ENCODE peak calls at places on chromosome 16, in ten cellular contexts. One of them, this sample, is unnamed.

GRCh38 chr16:49085689-49086088 is 195.9 kb downstream of the CBLN1 start:
- DNase-seq in heart left ventricle: no peak
- DNase-seq in GM12892: no peak
- DNase-seq in GM12891: no peak
- DNase-seq in spleen: no peak
- DNase-seq in Peyer's patch: no peak
- DNase-seq in A549: no peak
- DNase-seq in right lobe of liver: no peak
- DNase-seq in stomach: no peak
- DNase-seq in HCT116: no peak
- DNase-seq in this sample: no peak

GRCh38 chr16:17476414-17477259 is 5.9 kb upstream of the XYLT1 start:
- DNase-seq in heart left ventricle: no peak
- DNase-seq in GM12892: no peak
- DNase-seq in GM12891: no peak
- DNase-seq in spleen: peak
- DNase-seq in Peyer's patch: peak
- DNase-seq in A549: peak
- DNase-seq in right lobe of liver: no peak
- DNase-seq in stomach: peak
- DNase-seq in HCT116: peak
- DNase-seq in this sample: peak

GRCh38 chr16:50879873-50880695 is 138.2 kb downstream of the CYLD start:
- DNase-seq in heart left ventricle: no peak
- DNase-seq in GM12892: no peak
- DNase-seq in GM12891: no peak
- DNase-seq in spleen: no peak
- DNase-seq in Peyer's patch: no peak
- DNase-seq in A549: peak
- DNase-seq in right lobe of liver: peak
- DNase-seq in stomach: no peak
- DNase-seq in HCT116: no peak
- DNase-seq in this sample: no peak

GRCh38 chr16:61936522-61936921 is 99.7 kb downstream of the CDH8 start:
- DNase-seq in heart left ventricle: no peak
- DNase-seq in GM12892: no peak
- DNase-seq in GM12891: no peak
- DNase-seq in spleen: no peak
- DNase-seq in Peyer's patch: no peak
- DNase-seq in A549: no peak
- DNase-seq in right lobe of liver: no peak
- DNase-seq in stomach: no peak
- DNase-seq in HCT116: no peak
- DNase-seq in this sample: no peak

GRCh38 chr16:31473300-31474052 is 1.5 kb downstream of the TGFB1I1 start:
- DNase-seq in heart left ventricle: no peak
- DNase-seq in GM12892: no peak
- DNase-seq in GM12891: no peak
- DNase-seq in spleen: peak
- DNase-seq in Peyer's patch: no peak
- DNase-seq in A549: no peak
- DNase-seq in right lobe of liver: no peak
- DNase-seq in stomach: no peak
- DNase-seq in HCT116: no peak
- DNase-seq in this sample: no peak

GRCh38 chr16:31132979-31133599 is 2.4 kb downstream of the PRSS8 start:
- DNase-seq in heart left ventricle: no peak
- DNase-seq in GM12892: no peak
- DNase-seq in GM12891: no peak
- DNase-seq in spleen: no peak
- DNase-seq in Peyer's patch: no peak
- DNase-seq in A549: no peak
- DNase-seq in right lobe of liver: no peak
- DNase-seq in stomach: no peak
- DNase-seq in HCT116: no peak
- DNase-seq in this sample: no peak

GRCh38 chr16:50259334-50260205 is 6.8 kb upstream of the ADCY7 start:
- DNase-seq in heart left ventricle: peak
- DNase-seq in GM12892: no peak
- DNase-seq in GM12891: no peak
- DNase-seq in spleen: peak
- DNase-seq in Peyer's patch: peak
- DNase-seq in A549: no peak
- DNase-seq in right lobe of liver: no peak
- DNase-seq in stomach: peak
- DNase-seq in HCT116: no peak
- DNase-seq in this sample: no peak

GRCh38 chr16:66422366-66422765 is 4.7 kb upstream of the BEAN1 start:
- DNase-seq in heart left ventricle: no peak
- DNase-seq in GM12892: no peak
- DNase-seq in GM12891: no peak
- DNase-seq in spleen: no peak
- DNase-seq in Peyer's patch: no peak
- DNase-seq in A549: no peak
- DNase-seq in right lobe of liver: no peak
- DNase-seq in stomach: no peak
- DNase-seq in HCT116: no peak
- DNase-seq in this sample: no peak

GRCh38 chr16:64150193-64150592 is 971.7 kb downstream of the CDH11 start:
- DNase-seq in heart left ventricle: no peak
- DNase-seq in GM12892: no peak
- DNase-seq in GM12891: no peak
- DNase-seq in spleen: no peak
- DNase-seq in Peyer's patch: no peak
- DNase-seq in A549: no peak
- DNase-seq in right lobe of liver: no peak
- DNase-seq in stomach: no peak
- DNase-seq in HCT116: no peak
- DNase-seq in this sample: no peak

GRCh38 chr16:52785653-52786052 is 238.7 kb upstream of the TOX3 start:
- DNase-seq in heart left ventricle: no peak
- DNase-seq in GM12892: no peak
- DNase-seq in GM12891: no peak
- DNase-seq in spleen: no peak
- DNase-seq in Peyer's patch: no peak
- DNase-seq in A549: no peak
- DNase-seq in right lobe of liver: no peak
- DNase-seq in stomach: no peak
- DNase-seq in HCT116: no peak
- DNase-seq in this sample: no peak

GRCh38 chr16:24741862-24742261 is 12.4 kb downstream of the TNRC6A start:
- DNase-seq in heart left ventricle: no peak
- DNase-seq in GM12892: no peak
- DNase-seq in GM12891: no peak
- DNase-seq in spleen: no peak
- DNase-seq in Peyer's patch: no peak
- DNase-seq in A549: no peak
- DNase-seq in right lobe of liver: no peak
- DNase-seq in stomach: no peak
- DNase-seq in HCT116: no peak
- DNase-seq in this sample: no peak
- TF ChIP-seq POLR2A in heart left ventricle: no peak
- TF ChIP-seq POLR2A in GM12892: no peak
- TF ChIP-seq POLR2A in GM12891: no peak
- TF ChIP-seq POLR2A in spleen: no peak
- TF ChIP-seq POLR2A in Peyer's patch: no peak
- TF ChIP-seq POLR2A in A549: no peak
- TF ChIP-seq POLR2A in right lobe of liver: no peak
- TF ChIP-seq POLR2A in stomach: no peak
- TF ChIP-seq POLR2A in HCT116: no peak
- TF ChIP-seq POLR2A in this sample: no peak

DNA sequence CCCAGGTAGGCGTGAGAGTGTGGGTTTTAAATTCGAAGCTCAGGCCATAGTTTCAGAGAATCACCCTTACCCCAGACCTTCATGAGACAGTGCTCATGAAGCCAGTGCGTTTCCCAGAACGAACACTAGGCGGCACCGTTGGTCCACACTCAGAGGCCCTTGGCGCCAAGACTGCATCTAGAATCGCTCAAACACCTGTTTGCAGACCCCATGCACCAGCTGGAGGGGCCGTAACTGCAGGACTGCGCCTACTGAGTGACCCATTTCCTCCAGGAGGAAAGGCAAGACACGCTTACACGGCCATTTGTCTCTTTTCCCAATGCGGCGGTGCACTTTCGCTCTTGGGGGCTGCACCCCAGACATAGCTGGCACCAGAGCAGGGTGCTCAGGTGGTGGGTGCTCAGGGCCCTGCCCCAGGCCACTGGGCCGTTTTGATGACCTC is 34.0 kb downstream of the ADGRG5 start:
- DNase-seq in heart left ventricle: peak
- DNase-seq in GM12892: peak
- DNase-seq in GM12891: peak
- DNase-seq in spleen: peak
- DNase-seq in Peyer's patch: peak
- DNase-seq in A549: peak
- DNase-seq in right lobe of liver: peak
- DNase-seq in stomach: peak
- DNase-seq in HCT116: peak
- DNase-seq in this sample: peak
- TF ChIP-seq POLR2A in heart left ventricle: no peak
- TF ChIP-seq POLR2A in GM12892: peak
- TF ChIP-seq POLR2A in GM12891: peak
- TF ChIP-seq POLR2A in spleen: no peak
- TF ChIP-seq POLR2A in Peyer's patch: no peak
- TF ChIP-seq POLR2A in A549: no peak
- TF ChIP-seq POLR2A in right lobe of liver: no peak
- TF ChIP-seq POLR2A in stomach: no peak
- TF ChIP-seq POLR2A in HCT116: no peak
- TF ChIP-seq POLR2A in this sample: no peak

DNA sequence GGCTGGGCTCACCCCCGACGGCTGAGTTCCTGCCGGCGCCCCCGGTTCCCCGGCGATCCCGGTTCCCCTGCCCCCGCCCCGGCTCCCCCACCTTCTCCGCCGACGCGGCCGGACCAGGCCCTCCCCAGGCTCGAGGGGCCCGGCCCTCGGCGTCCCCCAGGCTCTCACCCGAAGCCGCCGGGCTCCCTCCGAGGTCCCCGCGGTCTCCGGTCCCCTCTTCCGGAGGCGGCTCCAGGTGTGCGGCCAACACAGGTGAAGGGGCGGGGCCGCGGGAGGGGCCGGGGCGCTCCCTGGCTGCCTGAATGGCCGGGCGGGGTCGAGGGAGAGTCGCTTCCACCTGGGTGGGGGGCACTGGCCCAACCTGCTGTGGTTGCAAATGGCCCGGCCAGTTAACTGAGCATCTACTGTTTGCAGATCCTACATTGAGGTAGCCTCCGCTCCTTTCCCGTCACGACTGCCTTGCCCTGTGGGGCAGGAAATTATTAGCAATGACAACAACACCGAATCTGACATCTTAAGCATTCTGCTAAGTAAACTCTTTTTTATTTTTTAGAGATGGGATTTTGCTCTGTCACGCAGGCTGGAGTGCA is at the start of gene BICDL2:
- DNase-seq in heart left ventricle: no peak
- DNase-seq in GM12892: no peak
- DNase-seq in GM12891: no peak
- DNase-seq in spleen: no peak
- DNase-seq in Peyer's patch: no peak
- DNase-seq in A549: no peak
- DNase-seq in right lobe of liver: no peak
- DNase-seq in stomach: peak
- DNase-seq in HCT116: no peak
- DNase-seq in this sample: no peak
- TF ChIP-seq POLR2A in heart left ventricle: no peak
- TF ChIP-seq POLR2A in GM12892: no peak
- TF ChIP-seq POLR2A in GM12891: no peak
- TF ChIP-seq POLR2A in spleen: no peak
- TF ChIP-seq POLR2A in Peyer's patch: peak
- TF ChIP-seq POLR2A in A549: no peak
- TF ChIP-seq POLR2A in right lobe of liver: no peak
- TF ChIP-seq POLR2A in stomach: no peak
- TF ChIP-seq POLR2A in HCT116: no peak
- TF ChIP-seq POLR2A in this sample: no peak

DNA sequence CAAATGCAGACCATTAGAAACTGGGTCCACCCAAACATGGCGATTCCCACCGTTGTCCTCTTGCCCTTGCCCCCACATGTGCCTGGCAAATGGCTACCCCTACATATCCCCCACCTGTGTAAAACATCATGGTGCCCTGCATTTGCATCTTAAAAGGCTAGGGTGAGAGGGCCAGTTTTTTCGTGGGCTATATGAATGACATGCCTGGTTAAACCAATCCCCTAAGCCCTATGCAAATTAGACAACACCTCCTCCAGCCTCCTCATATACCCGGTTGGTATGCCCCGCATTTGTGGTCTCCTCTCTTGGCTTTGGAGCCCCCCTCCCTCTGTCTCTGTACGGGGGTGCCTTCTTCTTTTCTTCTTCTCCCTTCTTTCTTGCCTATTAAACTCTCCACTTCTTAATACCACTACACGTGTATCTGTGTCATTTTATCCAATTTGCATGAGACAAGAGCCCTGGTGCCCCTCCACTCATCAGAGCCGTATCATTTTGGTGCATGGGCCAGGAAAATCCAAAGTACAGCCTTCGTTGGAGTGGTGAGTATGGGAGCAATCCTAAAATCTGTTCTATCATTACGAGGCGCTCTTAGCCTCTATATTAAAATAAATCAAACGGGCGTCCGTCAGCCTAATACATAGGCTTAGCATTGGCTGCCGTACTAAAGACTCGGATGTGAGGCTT is 30.1 kb downstream of the QPRT start:
- DNase-seq in heart left ventricle: no peak
- DNase-seq in GM12892: no peak
- DNase-seq in GM12891: no peak
- DNase-seq in spleen: peak
- DNase-seq in Peyer's patch: no peak
- DNase-seq in A549: no peak
- DNase-seq in right lobe of liver: no peak
- DNase-seq in stomach: no peak
- DNase-seq in HCT116: no peak
- DNase-seq in this sample: no peak
- TF ChIP-seq POLR2A in heart left ventricle: no peak
- TF ChIP-seq POLR2A in GM12892: no peak
- TF ChIP-seq POLR2A in GM12891: no peak
- TF ChIP-seq POLR2A in spleen: no peak
- TF ChIP-seq POLR2A in Peyer's patch: no peak
- TF ChIP-seq POLR2A in A549: no peak
- TF ChIP-seq POLR2A in right lobe of liver: no peak
- TF ChIP-seq POLR2A in stomach: no peak
- TF ChIP-seq POLR2A in HCT116: no peak
- TF ChIP-seq POLR2A in this sample: no peak

DNA sequence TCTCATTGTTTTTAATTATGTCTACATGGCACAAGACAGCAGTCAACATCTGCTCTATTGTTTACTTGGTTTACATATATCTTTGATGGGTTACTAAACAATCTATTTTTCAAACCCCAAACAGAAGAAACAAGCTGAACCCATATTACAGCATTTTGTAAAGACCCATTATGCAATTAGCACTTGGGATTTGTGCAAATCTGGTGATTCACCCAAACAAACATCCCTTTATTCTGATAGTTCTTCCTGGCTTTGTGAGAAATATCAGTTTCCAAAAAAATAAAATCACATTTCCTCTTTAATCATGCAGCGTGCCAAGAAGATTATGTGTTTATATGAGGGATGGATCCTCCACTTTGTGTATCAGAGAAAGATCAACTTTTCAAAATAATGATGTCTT is 16.8 kb upstream of the RBFOX1 start:
- DNase-seq in heart left ventricle: no peak
- DNase-seq in GM12892: no peak
- DNase-seq in GM12891: no peak
- DNase-seq in spleen: no peak
- DNase-seq in Peyer's patch: no peak
- DNase-seq in A549: no peak
- DNase-seq in right lobe of liver: no peak
- DNase-seq in stomach: no peak
- DNase-seq in HCT116: no peak
- DNase-seq in this sample: no peak
- TF ChIP-seq POLR2A in heart left ventricle: no peak
- TF ChIP-seq POLR2A in GM12892: no peak
- TF ChIP-seq POLR2A in GM12891: no peak
- TF ChIP-seq POLR2A in spleen: no peak
- TF ChIP-seq POLR2A in Peyer's patch: no peak
- TF ChIP-seq POLR2A in A549: no peak
- TF ChIP-seq POLR2A in right lobe of liver: no peak
- TF ChIP-seq POLR2A in stomach: no peak
- TF ChIP-seq POLR2A in HCT116: no peak
- TF ChIP-seq POLR2A in this sample: no peak